ENCODE peak calls at places on chromosome 22, in eight cellular contexts. One of them, this sample, is unnamed.

GRCh38 chr22:42173183-42173926 is 42.7 kb upstream of the CYP2D6 start:
- DNase-seq in IMR-90: no peak
- DNase-seq in CD8-positive, alpha-beta T cell: no peak
- DNase-seq in spleen: no peak
- DNase-seq in uterus: no peak
- DNase-seq in substantia nigra: no peak
- DNase-seq in A673: no peak
- DNase-seq in aorta: no peak
- DNase-seq in this sample: no peak

GRCh38 chr22:40484906-40485660 is 114.7 kb downstream of the SGSM3 start:
- DNase-seq in IMR-90: peak
- DNase-seq in CD8-positive, alpha-beta T cell: no peak
- DNase-seq in spleen: no peak
- DNase-seq in uterus: no peak
- DNase-seq in substantia nigra: no peak
- DNase-seq in A673: peak
- DNase-seq in aorta: no peak
- DNase-seq in this sample: no peak

GRCh38 chr22:42701694-42702093 is 19.0 kb downstream of the A4GALT start:
- DNase-seq in IMR-90: no peak
- DNase-seq in CD8-positive, alpha-beta T cell: no peak
- DNase-seq in spleen: no peak
- DNase-seq in uterus: no peak
- DNase-seq in substantia nigra: no peak
- DNase-seq in A673: no peak
- DNase-seq in aorta: no peak
- DNase-seq in this sample: no peak

GRCh38 chr22:33002035-33002434 is 56.1 kb downstream of the SYN3 start:
- DNase-seq in IMR-90: no peak
- DNase-seq in CD8-positive, alpha-beta T cell: no peak
- DNase-seq in spleen: no peak
- DNase-seq in uterus: no peak
- DNase-seq in substantia nigra: no peak
- DNase-seq in A673: no peak
- DNase-seq in aorta: no peak
- DNase-seq in this sample: no peak

GRCh38 chr22:38951734-38952133 is 5.7 kb upstream of the APOBEC3A start:
- DNase-seq in IMR-90: no peak
- DNase-seq in CD8-positive, alpha-beta T cell: no peak
- DNase-seq in spleen: no peak
- DNase-seq in uterus: no peak
- DNase-seq in substantia nigra: no peak
- DNase-seq in A673: no peak
- DNase-seq in aorta: no peak
- DNase-seq in this sample: no peak

GRCh38 chr22:21450320-21450831 is 16.8 kb upstream of the TMEM191C start:
- DNase-seq in IMR-90: no peak
- DNase-seq in CD8-positive, alpha-beta T cell: no peak
- DNase-seq in spleen: peak
- DNase-seq in uterus: peak
- DNase-seq in substantia nigra: no peak
- DNase-seq in A673: no peak
- DNase-seq in aorta: peak
- DNase-seq in this sample: peak

GRCh38 chr22:38754247-38755154 is 1.3 kb downstream of the SUN2 start:
- DNase-seq in IMR-90: peak
- DNase-seq in CD8-positive, alpha-beta T cell: no peak
- DNase-seq in spleen: no peak
- DNase-seq in uterus: peak
- DNase-seq in substantia nigra: no peak
- DNase-seq in A673: peak
- DNase-seq in aorta: peak
- DNase-seq in this sample: peak

GRCh38 chr22:37870273-37870672 is 21.1 kb downstream of the EIF3L start:
- DNase-seq in IMR-90: peak
- DNase-seq in CD8-positive, alpha-beta T cell: no peak
- DNase-seq in spleen: no peak
- DNase-seq in uterus: no peak
- DNase-seq in substantia nigra: no peak
- DNase-seq in A673: no peak
- DNase-seq in aorta: no peak
- DNase-seq in this sample: no peak

GRCh38 chr22:49862408-49862776 is 8.7 kb downstream of the ZBED4 start:
- DNase-seq in IMR-90: no peak
- DNase-seq in CD8-positive, alpha-beta T cell: no peak
- DNase-seq in spleen: peak
- DNase-seq in uterus: no peak
- DNase-seq in substantia nigra: no peak
- DNase-seq in A673: no peak
- DNase-seq in aorta: peak
- DNase-seq in this sample: no peak

GRCh38 chr22:37279469-37279868 is 2.8 kb upstream of the CYTH4 start:
- DNase-seq in IMR-90: peak
- DNase-seq in CD8-positive, alpha-beta T cell: no peak
- DNase-seq in spleen: peak
- DNase-seq in uterus: no peak
- DNase-seq in substantia nigra: no peak
- DNase-seq in A673: no peak
- DNase-seq in aorta: no peak
- DNase-seq in this sample: no peak

GRCh38 chr22:43975041-43975440 is 19.8 kb downstream of the SAMM50 start:
- DNase-seq in IMR-90: no peak
- DNase-seq in CD8-positive, alpha-beta T cell: no peak
- DNase-seq in spleen: peak
- DNase-seq in uterus: no peak
- DNase-seq in substantia nigra: no peak
- DNase-seq in A673: no peak
- DNase-seq in aorta: no peak
- DNase-seq in this sample: peak

GRCh38 chr22:36613958-36614357 is 85.0 kb upstream of the EIF3D start:
- DNase-seq in IMR-90: peak
- DNase-seq in CD8-positive, alpha-beta T cell: no peak
- DNase-seq in spleen: no peak
- DNase-seq in uterus: no peak
- DNase-seq in substantia nigra: no peak
- DNase-seq in A673: no peak
- DNase-seq in aorta: no peak
- DNase-seq in this sample: no peak

GRCh38 chr22:37862570-37863325 is 13.5 kb downstream of the EIF3L start:
- DNase-seq in IMR-90: peak
- DNase-seq in CD8-positive, alpha-beta T cell: no peak
- DNase-seq in spleen: no peak
- DNase-seq in uterus: no peak
- DNase-seq in substantia nigra: no peak
- DNase-seq in A673: no peak
- DNase-seq in aorta: no peak
- DNase-seq in this sample: no peak

GRCh38 chr22:49244466-49245420 is 582.9 kb downstream of the BRD1 start:
- DNase-seq in IMR-90: no peak
- DNase-seq in CD8-positive, alpha-beta T cell: no peak
- DNase-seq in spleen: no peak
- DNase-seq in uterus: no peak
- DNase-seq in substantia nigra: no peak
- DNase-seq in A673: no peak
- DNase-seq in aorta: no peak
- DNase-seq in this sample: no peak

GRCh38 chr22:50057868-50058311 is at the start of gene TTLL8:
- DNase-seq in IMR-90: no peak
- DNase-seq in CD8-positive, alpha-beta T cell: no peak
- DNase-seq in spleen: no peak
- DNase-seq in uterus: no peak
- DNase-seq in substantia nigra: no peak
- DNase-seq in A673: no peak
- DNase-seq in aorta: no peak
- DNase-seq in this sample: no peak

GRCh38 chr22:40001800-40002577 is 7.2 kb downstream of the FAM83F start:
- DNase-seq in IMR-90: no peak
- DNase-seq in CD8-positive, alpha-beta T cell: no peak
- DNase-seq in spleen: no peak
- DNase-seq in uterus: no peak
- DNase-seq in substantia nigra: no peak
- DNase-seq in A673: no peak
- DNase-seq in aorta: peak
- DNase-seq in this sample: no peak

GRCh38 chr22:49753276-49753884 is 74.3 kb downstream of the BRD1 start:
- DNase-seq in IMR-90: no peak
- DNase-seq in CD8-positive, alpha-beta T cell: no peak
- DNase-seq in spleen: no peak
- DNase-seq in uterus: no peak
- DNase-seq in substantia nigra: no peak
- DNase-seq in A673: no peak
- DNase-seq in aorta: no peak
- DNase-seq in this sample: no peak

GRCh38 chr22:49018601-49019000 is 809.1 kb downstream of the BRD1 start:
- DNase-seq in IMR-90: no peak
- DNase-seq in CD8-positive, alpha-beta T cell: no peak
- DNase-seq in spleen: peak
- DNase-seq in uterus: peak
- DNase-seq in substantia nigra: no peak
- DNase-seq in A673: no peak
- DNase-seq in aorta: peak
- DNase-seq in this sample: peak

DNA sequence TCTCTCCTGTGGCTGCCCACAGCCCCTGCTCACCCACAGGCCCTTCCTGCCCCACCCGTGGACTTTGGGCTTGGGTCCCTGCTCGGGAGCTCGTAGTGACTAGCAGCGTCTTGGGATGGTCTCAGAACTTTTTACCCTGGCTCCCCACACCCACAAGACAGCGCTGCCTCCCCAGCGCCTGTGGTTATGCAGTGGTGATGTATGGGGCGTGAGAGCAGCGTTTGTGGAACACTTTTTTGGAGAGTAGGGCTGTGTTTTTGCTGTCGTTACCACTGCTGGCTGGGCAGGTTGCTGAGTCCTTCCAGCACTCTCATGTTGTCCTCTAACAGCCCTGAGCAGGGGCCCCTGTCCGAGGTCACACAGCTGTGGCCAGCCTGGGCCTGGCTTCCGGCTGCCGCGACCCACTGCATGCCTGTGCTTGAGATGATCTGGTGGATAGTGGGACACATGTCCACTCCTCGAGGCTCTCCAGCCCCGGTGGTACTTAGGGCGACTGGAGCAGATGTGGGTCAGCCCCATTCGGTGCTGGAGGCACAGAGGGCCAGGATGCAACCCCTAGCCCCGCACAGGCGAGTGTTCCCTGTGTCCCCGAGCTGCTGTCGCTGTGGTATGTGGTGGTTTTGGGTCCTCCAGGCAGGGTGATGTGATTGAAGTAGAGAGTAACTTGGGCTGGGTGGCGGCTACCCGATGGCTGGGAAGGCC is 7.1 kb upstream of the GRAMD4 start:
- DNase-seq in IMR-90: no peak
- DNase-seq in CD8-positive, alpha-beta T cell: peak
- DNase-seq in spleen: peak
- DNase-seq in uterus: no peak
- DNase-seq in substantia nigra: no peak
- DNase-seq in A673: no peak
- DNase-seq in aorta: peak
- DNase-seq in this sample: no peak
- H3K27ac ChIP-seq in IMR-90: no peak
- H3K27ac ChIP-seq in CD8-positive, alpha-beta T cell: no peak
- H3K27ac ChIP-seq in spleen: peak
- H3K27ac ChIP-seq in uterus: no peak
- H3K27ac ChIP-seq in substantia nigra: no peak
- H3K27ac ChIP-seq in A673: no peak
- H3K27ac ChIP-seq in aorta: no peak
- H3K27ac ChIP-seq in this sample: no peak

GRCh38 chr22:45776313-45776585 is 104.6 kb downstream of the ATXN10 start:
- DNase-seq in IMR-90: no peak
- DNase-seq in CD8-positive, alpha-beta T cell: no peak
- DNase-seq in spleen: no peak
- DNase-seq in uterus: no peak
- DNase-seq in substantia nigra: no peak
- DNase-seq in A673: no peak
- DNase-seq in aorta: no peak
- DNase-seq in this sample: no peak
- H3K27ac ChIP-seq in IMR-90: no peak
- H3K27ac ChIP-seq in CD8-positive, alpha-beta T cell: no peak
- H3K27ac ChIP-seq in spleen: no peak
- H3K27ac ChIP-seq in uterus: no peak
- H3K27ac ChIP-seq in substantia nigra: no peak
- H3K27ac ChIP-seq in A673: no peak
- H3K27ac ChIP-seq in aorta: no peak
- H3K27ac ChIP-seq in this sample: no peak

DNA sequence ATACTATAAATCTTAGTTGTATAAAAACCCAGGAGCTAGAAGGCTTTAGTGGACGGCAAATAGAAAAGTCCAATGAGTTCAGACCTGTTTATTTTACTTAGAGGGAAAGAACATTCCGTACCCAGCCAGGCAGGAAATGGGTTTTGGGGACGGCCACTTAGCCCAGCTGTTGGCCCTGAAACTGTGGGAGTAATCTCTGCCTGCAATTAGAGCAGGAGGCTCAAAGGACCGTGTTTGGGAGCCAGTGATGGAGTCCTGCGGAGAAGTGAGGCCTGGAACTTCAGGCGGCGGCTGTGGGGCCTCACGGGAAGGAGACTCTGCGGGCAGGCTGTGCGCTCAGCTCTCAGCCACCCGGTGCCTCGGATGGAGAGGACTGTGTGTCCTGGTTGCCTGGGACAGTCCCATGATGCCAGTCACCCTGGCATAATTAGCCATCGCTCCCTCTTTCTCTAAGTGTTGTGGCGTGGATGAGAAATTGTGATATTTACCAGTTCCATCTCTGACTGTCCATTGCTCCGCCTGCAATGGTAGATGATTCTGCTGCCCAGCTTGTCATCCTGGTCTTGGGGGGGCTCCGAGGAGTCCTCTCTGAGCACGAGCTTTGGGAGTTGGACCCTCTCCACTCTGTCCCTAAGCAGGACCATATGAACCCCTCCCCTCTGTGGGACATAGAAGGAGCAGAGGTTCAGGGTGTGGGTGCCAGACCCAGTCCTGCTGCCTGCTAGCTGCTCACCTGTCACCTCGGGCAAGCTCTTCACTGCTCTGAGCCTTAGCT is 530.3 kb downstream of the TBC1D22A start:
- DNase-seq in IMR-90: no peak
- DNase-seq in CD8-positive, alpha-beta T cell: no peak
- DNase-seq in spleen: no peak
- DNase-seq in uterus: peak
- DNase-seq in substantia nigra: no peak
- DNase-seq in A673: no peak
- DNase-seq in aorta: no peak
- DNase-seq in this sample: no peak
- H3K27ac ChIP-seq in IMR-90: no peak
- H3K27ac ChIP-seq in CD8-positive, alpha-beta T cell: no peak
- H3K27ac ChIP-seq in spleen: peak
- H3K27ac ChIP-seq in uterus: no peak
- H3K27ac ChIP-seq in substantia nigra: no peak
- H3K27ac ChIP-seq in A673: no peak
- H3K27ac ChIP-seq in aorta: no peak
- H3K27ac ChIP-seq in this sample: no peak

DNA sequence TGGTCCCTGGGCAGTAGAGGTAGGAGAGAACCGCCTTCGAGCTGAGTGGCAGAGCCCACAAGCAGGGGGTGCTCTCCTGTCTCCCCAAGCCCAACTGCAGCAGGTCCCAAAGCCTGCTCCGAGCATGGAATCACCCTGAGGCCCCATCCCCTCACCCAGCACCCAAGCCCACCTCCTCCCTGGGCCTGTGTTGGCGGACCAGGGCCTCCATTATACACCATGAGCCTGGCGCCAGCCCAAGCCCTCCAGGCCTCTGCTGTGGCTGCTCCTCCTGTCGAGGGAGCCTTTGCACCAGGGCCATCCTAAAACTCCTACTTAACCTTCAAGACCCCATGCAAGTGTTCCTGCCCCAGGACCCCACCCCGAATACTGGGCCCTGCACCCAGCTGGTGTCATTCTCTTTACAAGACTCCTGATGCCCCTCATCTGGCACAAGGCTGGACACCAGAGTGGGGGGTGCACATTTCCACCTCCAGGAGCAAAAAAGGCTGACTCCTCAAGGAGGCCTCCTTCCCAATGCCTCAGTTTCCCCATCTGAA is 16.6 kb downstream of the GP1BB start:
- DNase-seq in IMR-90: no peak
- DNase-seq in CD8-positive, alpha-beta T cell: no peak
- DNase-seq in spleen: no peak
- DNase-seq in uterus: no peak
- DNase-seq in substantia nigra: no peak
- DNase-seq in A673: no peak
- DNase-seq in aorta: no peak
- DNase-seq in this sample: no peak
- H3K27ac ChIP-seq in IMR-90: no peak
- H3K27ac ChIP-seq in CD8-positive, alpha-beta T cell: no peak
- H3K27ac ChIP-seq in spleen: no peak
- H3K27ac ChIP-seq in uterus: no peak
- H3K27ac ChIP-seq in substantia nigra: no peak
- H3K27ac ChIP-seq in A673: no peak
- H3K27ac ChIP-seq in aorta: no peak
- H3K27ac ChIP-seq in this sample: no peak

This sample was measured in sigmoid colon.